ENCODE peak calls at places on chromosomes 6 and 20, in four cellular contexts. G, Q, H and A are unnamed samples.
A peak's percentile ranks its signal among the peaks of the same experiment; 100 is the strongest.

GRCh38 chr6:142728910-142729481 is 216.0 kb downstream of the HIVEP2 start:
- DNase-seq in G (no peak), Q (peak; percentile 60), H (peak; percentile 58), A (peak; percentile 8)

GRCh38 chr6:90411292-90411781 is 114.7 kb upstream of the BACH2 start:
- DNase-seq in G (peak; percentile 93), Q (peak; percentile 74), H (no peak), A (peak; percentile 28)

GRCh38 chr6:43095939-43096338 is 19.8 kb downstream of the PTK7 start:
- DNase-seq in G (no peak), Q (no peak), H (no peak), A (no peak)

GRCh38 chr6:52362443-52363221 is 681 bp downstream of the PAQR8 start:
- DNase-seq in G (no peak), Q (no peak), H (no peak), A (peak; percentile 44)

GRCh38 chr20:22462975-22463914 is 121.1 kb downstream of the FOXA2 start:
- DNase-seq in G (peak; percentile 76), Q (no peak), H (no peak), A (no peak)

GRCh38 chr6:31971279-31971992 is 502 bp downstream of the DXO start:
- DNase-seq in G (no peak), Q (no peak), H (no peak), A (no peak)

GRCh38 chr6:77463881-77464867 is 883 bp upstream of the HTR1B start:
- DNase-seq in G (no peak), Q (no peak), H (no peak), A (peak; percentile 33)

GRCh38 chr20:32807706-32808105 is 12.0 kb upstream of the MAPRE1 start:
- DNase-seq in G (no peak), Q (no peak), H (no peak), A (no peak)

GRCh38 chr20:18727032-18727508 is 86.5 kb upstream of the SCP2D1 start:
- DNase-seq in G (peak; percentile 16), Q (no peak), H (no peak), A (no peak)

GRCh38 chr20:59824711-59825562 is 108.5 kb downstream of the SYCP2 start:
- DNase-seq in G (no peak), Q (no peak), H (no peak), A (no peak)

GRCh38 chr6:116389357-116389756 is 18.6 kb downstream of the DSE start:
- DNase-seq in G (no peak), Q (peak; percentile 52), H (no peak), A (no peak)

GRCh38 chr6:116512155-116512559 is 718 bp downstream of the CALHM5 start:
- DNase-seq in G (no peak), Q (no peak), H (no peak), A (no peak)

GRCh38 chr6:26312096-26312463 is 52.9 kb upstream of the BTN3A2 start:
- DNase-seq in G (peak; percentile 18), Q (peak; percentile 16), H (no peak), A (no peak)

GRCh38 chr6:12911387-12911960 is 194.9 kb downstream of the PHACTR1 start:
- DNase-seq in G (peak; percentile 51), Q (peak; percentile 29), H (peak; percentile 9), A (peak; percentile 50)

GRCh38 chr6:24855389-24856245 is 56.9 kb upstream of the ARMH2 start:
- DNase-seq in G (peak; percentile 83), Q (peak; percentile 62), H (peak; percentile 78), A (peak; percentile 83)

GRCh38 chr6:33779305-33779704 is 9.6 kb downstream of the LEMD2 start:
- DNase-seq in G (no peak), Q (no peak), H (no peak), A (no peak)

GRCh38 chr6:71523548-71523947 is 234.9 kb downstream of the OGFRL1 start:
- DNase-seq in G (no peak), Q (no peak), H (no peak), A (no peak)

GRCh38 chr20:63497946-63498935 is 642 bp downstream of the EEF1A2 start:
- DNase-seq in G (peak; percentile 73), Q (peak; percentile 42), H (peak; percentile 36), A (peak; percentile 81)

GRCh38 chr6:107198631-107199416 is 83.5 kb upstream of the BEND3 start:
- DNase-seq in G (no peak), Q (no peak), H (no peak), A (no peak)

GRCh38 chr6:137323860-137324259 is 104.7 kb upstream of the IFNGR1 start:
- DNase-seq in G (no peak), Q (no peak), H (no peak), A (no peak)

GRCh38 chr6:135540207-135540877 is 42.8 kb upstream of the AHI1 start:
- DNase-seq in G (peak; percentile 5), Q (peak; percentile 49), H (peak; percentile 62), A (peak; percentile 10)

GRCh38 chr6:81998432-81998831 is 246.0 kb upstream of the TENT5A start:
- DNase-seq in G (peak; percentile 57), Q (peak; percentile 86), H (peak; percentile 84), A (no peak)

GRCh38 chr6:79813854-79814477 is 133.4 kb downstream of the ELOVL4 start:
- DNase-seq in G (peak; percentile 71), Q (peak; percentile 52), H (peak; percentile 61), A (peak; percentile 83)

GRCh38 chr6:20939161-20939775 is 405.0 kb downstream of the CDKAL1 start:
- DNase-seq in G (no peak), Q (no peak), H (no peak), A (no peak)

GRCh38 chr6:21864211-21864610 is 270.7 kb downstream of the SOX4 start:
- DNase-seq in G (no peak), Q (peak; percentile 70), H (no peak), A (no peak)

GRCh38 chr20:17721802-17722486 is 22.2 kb downstream of the BANF2 start:
- DNase-seq in G (peak; percentile 34), Q (no peak), H (no peak), A (peak; percentile 69)
- TF ChIP-seq CTCF in G (peak; percentile 46), Q (no peak), H (peak; percentile 15), A (peak; percentile 18)

DNA sequence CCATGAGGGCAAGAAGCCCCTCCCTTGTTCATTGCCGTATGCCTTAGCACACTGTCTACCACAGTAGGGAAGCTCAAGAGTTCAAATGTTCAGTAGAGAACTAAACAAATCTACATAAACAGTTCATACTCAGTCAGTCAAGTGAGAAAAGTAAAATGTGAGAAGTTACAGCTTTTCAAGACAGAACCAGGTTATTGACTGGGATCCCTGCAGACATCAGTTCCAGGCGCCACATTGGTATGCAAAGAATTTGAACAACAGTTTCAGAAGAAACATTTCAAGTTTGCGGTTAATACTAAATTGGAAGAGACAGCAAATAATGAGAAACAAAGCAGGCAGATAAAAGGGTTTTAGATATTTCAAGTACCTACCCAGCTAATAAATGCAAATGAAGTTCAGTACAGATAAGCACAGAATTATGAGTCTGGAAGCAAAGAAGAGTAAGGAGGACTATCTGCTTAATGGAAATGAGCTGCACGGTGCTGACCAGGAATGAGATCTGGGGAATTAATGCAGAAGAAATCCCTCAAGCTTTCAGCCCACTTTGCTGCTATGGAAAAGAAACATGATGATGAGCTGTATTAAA is 246.2 kb downstream of the HACE1 start:
- DNase-seq in G (no peak), Q (peak; percentile 40), H (no peak), A (no peak)
- H3K4me2 ChIP-seq in G (no peak overlapping the region), Q (no peak overlapping the region), H (no peak overlapping the region), A (peak overlapping the region; percentile 67)

DNA sequence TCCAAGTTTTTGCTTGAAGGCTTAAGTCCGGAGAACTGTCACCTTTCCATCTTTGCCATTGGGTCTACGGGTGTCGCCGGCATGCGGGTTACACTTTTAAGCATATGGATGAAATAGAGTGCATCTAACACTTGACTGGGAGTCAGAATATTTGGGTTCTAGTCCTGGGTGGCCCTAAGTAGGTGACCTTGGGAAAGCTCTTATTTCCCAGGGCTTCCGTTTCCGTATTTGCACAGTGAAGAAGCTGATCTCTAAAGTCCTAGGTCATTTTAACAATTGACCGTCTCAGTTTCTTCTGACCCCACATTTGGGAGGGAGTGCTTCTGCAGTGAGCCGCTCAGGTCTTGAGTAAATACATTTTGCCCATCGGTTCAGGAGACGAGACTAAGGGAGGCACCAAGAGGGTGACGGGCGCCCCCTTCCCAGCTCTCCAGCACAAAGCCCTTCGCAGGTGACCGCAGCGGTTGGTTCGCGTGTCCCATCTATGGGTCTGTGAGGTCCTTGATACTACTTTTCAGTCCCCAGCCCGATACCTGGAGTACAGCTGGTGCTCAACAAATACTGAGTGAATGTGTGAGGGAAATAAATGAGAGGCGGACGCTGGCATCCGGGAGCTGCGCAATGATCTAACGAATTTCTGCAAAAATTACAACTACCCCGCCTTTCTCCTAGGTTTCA is 580 bp upstream of the BLTP3A start:
- DNase-seq in G (peak; percentile 41), Q (peak; percentile 29), H (peak; percentile 17), A (peak; percentile 69)
- TF ChIP-seq CTCF in G (peak; percentile 61), Q (peak; percentile 11), H (no peak), A (peak; percentile 29)

GRCh38 chr6:40904583-40905194 is 134.3 kb downstream of the UNC5CL start:
- DNase-seq in G (peak; percentile 33), Q (no peak), H (no peak), A (no peak)

GRCh38 chr6:40909811-40910210 is 129.2 kb downstream of the UNC5CL start:
- DNase-seq in G (no peak), Q (no peak), H (no peak), A (no peak)

GRCh38 chr6:40903456-40903855 is 135.6 kb downstream of the UNC5CL start:
- DNase-seq in G (no peak), Q (peak; percentile 60), H (no peak), A (no peak)

GRCh38 chr6:40907198-40907701 is 131.8 kb downstream of the UNC5CL start:
- DNase-seq in G (peak; percentile 95), Q (peak; percentile 62), H (peak; percentile 9), A (no peak)

DNA sequence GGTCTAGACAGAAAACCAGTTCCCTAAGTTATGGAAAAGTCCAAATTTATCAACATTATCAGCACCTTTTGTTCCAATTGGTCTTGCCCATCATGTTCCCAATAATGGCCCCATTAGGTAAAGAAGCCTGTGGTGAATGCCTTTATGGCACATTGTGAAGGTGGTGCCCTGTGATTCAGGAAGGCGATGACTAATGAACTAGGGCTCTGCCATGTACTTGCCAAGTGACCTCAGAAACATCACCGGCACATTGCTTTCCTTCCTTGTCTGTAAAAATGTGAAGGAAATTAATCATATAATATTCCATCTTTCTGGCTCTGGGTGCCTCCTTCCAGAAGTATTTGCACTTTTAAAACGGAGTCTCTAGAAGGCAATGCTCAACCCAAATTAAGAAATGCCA is 132.3 kb downstream of the UNC5CL start:
- DNase-seq in G (peak; percentile 90), Q (peak; percentile 45), H (no peak), A (no peak)
- H3K4me2 ChIP-seq in G (peak overlapping the region; percentile 74), Q (no peak overlapping the region), H (no peak overlapping the region), A (no peak overlapping the region)

GRCh38 chr6:163583558-163583957 is 169.0 kb downstream of the QKI start:
- DNase-seq in G (no peak), Q (peak; percentile 25), H (no peak), A (no peak)

GRCh38 chr6:163577404-163577803 is 162.9 kb downstream of the QKI start:
- DNase-seq in G (no peak), Q (no peak), H (no peak), A (no peak)

GRCh38 chr6:163579111-163579879 is 164.8 kb downstream of the QKI start:
- DNase-seq in G (no peak), Q (peak; percentile 45), H (no peak), A (no peak)

GRCh38 chr6:163580311-163581030 is 166.0 kb downstream of the QKI start:
- DNase-seq in G (no peak), Q (no peak), H (no peak), A (no peak)

GRCh38 chr6:163579880-163580295 is 165.4 kb downstream of the QKI start:
- DNase-seq in G (peak; percentile 57), Q (peak; percentile 45), H (no peak), A (no peak)
- TF ChIP-seq CTCF in G (peak; percentile 48), Q (no peak), H (no peak), A (no peak)